ENCODE peak calls at places on chromosome 16, in nine cellular contexts. Z is HCT116, X is HFFc6, B is AG09309, A is AG10803, R is PC-3, H is osteocyte, F is AG04450, P is CD14-positive monocyte. J is an unnamed sample.

GRCh38 chr16:13912891-13913290 is 7.1 kb upstream of the ERCC4 start:
- DNase-seq in Z (no peak), X (no peak), B (no peak), A (no peak), R (no peak), H (no peak), F (no peak), P (no peak), J (no peak)

GRCh38 chr16:29198731-29199521 is 207.6 kb downstream of the NPIPB11 start:
- DNase-seq in Z (no peak), X (no peak), B (no peak), A (no peak), R (no peak), H (peak), F (no peak), P (no peak), J (no peak)

GRCh38 chr16:75304521-75305363 is 53.3 kb upstream of the BCAR1 start:
- DNase-seq in Z (peak), X (peak), B (peak), A (peak), R (peak), H (no peak), F (no peak), P (no peak), J (no peak)

GRCh38 chr16:30000768-30001631 is 5.0 kb downstream of the INO80E start:
- DNase-seq in Z (no peak), X (no peak), B (no peak), A (no peak), R (no peak), H (no peak), F (no peak), P (no peak), J (no peak)

GRCh38 chr16:56910654-56911539 is 21.0 kb upstream of the HERPUD1 start:
- DNase-seq in Z (no peak), X (peak), B (peak), A (peak), R (peak), H (no peak), F (peak), P (peak), J (no peak)

GRCh38 chr16:75296606-75297005 is 45.2 kb upstream of the BCAR1 start:
- DNase-seq in Z (no peak), X (peak), B (no peak), A (peak), R (no peak), H (no peak), F (no peak), P (no peak), J (no peak)

GRCh38 chr16:27852681-27853080 is 210.8 kb downstream of the GSG1L start:
- DNase-seq in Z (no peak), X (no peak), B (no peak), A (no peak), R (no peak), H (no peak), F (no peak), P (no peak), J (no peak)

GRCh38 chr16:31785126-31785525 is 88.5 kb upstream of the ZNF267 start:
- DNase-seq in Z (no peak), X (no peak), B (no peak), A (no peak), R (no peak), H (no peak), F (no peak), P (no peak), J (no peak)

DNA sequence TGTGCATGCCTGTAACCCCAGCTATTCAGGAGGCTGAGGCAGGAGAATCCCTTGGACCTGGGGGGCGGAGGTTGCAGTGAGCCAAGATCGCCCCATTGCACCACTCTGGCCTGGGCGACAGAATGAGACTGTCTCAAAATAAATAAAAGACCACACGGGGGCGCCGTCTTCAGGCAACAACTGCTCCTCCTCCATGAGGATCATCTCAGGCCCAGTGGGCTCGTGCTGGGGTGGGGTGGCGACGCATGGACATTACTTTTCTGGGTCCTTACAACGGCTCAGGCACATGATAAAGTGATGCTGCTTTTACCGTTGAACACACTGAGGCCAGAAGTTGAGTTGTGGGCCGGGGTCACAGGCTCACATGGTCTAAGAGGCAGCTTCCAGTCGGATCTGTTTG is 56.2 kb downstream of the PRMT7 start:
- DNase-seq in Z (peak), X (peak), B (no peak), A (peak), R (peak), H (no peak), F (no peak), P (no peak), J (peak)
- TF ChIP-seq CTCF in Z (peak), X (peak), B (peak), A (peak), R (peak), H (peak), F (peak), P (peak), J (peak)

GRCh38 chr16:55501549-55502322 is 7.1 kb upstream of the LPCAT2 start:
- DNase-seq in Z (no peak), X (no peak), B (no peak), A (no peak), R (peak), H (no peak), F (no peak), P (no peak), J (no peak)
- TF ChIP-seq CTCF in Z (peak), X (peak), B (peak), A (peak), R (peak), H (peak), F (peak), P (peak), J (no peak)

DNA sequence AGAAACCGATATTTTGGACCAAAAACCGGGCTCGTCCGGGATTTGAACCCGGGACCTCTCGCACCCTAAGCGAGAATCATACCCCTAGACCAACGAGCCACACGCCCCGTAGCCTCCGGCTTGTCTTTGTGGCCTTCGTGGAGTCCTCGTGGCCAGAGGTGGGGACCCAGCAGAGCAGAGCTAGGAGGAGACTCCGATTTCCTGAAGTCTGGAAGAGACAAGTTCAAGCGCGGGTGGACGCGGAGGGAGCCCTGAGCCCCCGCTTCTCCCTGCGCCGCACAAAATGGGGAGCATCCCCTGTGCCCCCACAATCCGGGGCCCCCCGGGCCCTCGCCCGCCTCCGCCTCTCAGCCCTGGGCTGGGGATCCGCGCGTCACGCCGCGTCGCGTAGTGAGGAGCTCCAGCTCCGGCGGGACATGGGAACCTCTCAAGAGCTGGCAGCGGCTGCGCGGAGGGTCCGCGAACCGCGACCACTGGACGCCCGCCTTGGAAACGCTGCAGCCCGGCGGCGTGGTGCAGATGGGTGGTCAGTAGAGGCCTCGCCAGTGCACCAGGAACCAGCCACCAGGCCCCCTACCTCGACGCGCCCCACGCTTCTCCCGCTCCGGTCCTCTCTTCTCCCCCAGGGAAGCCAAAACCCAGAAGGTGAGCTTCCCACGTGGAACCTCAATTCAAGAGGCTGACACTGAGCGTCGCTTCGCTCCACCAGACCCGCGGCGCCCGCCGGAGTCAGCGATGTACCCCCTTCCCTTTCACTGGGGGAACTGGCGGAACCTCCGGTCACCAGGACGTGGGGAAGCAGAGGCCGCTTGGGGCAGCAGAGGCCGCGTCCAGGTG is 5.2 kb upstream of the OR1F1 start:
- DNase-seq in Z (no peak), X (peak), B (no peak), A (peak), R (peak), H (no peak), F (no peak), P (no peak), J (no peak)
- TF ChIP-seq CTCF in Z (no peak), X (peak), B (peak), A (peak), R (no peak), H (peak), F (peak), P (peak), J (no peak)

GRCh38 chr16:70254095-70254964 is 2.6 kb upstream of the EXOSC6 start:
- DNase-seq in Z (no peak), X (no peak), B (no peak), A (no peak), R (no peak), H (peak), F (no peak), P (no peak), J (no peak)
- TF ChIP-seq CTCF in Z (no peak), X (peak), B (no peak), A (no peak), R (peak), H (peak), F (no peak), P (peak), J (no peak)

GRCh38 chr16:72859581-72859980 is 188.3 kb downstream of the ZFHX3 start:
- DNase-seq in Z (no peak), X (no peak), B (no peak), A (no peak), R (no peak), H (no peak), F (no peak), P (no peak), J (no peak)

GRCh38 chr16:72854537-72854936 is 193.4 kb downstream of the ZFHX3 start:
- DNase-seq in Z (no peak), X (no peak), B (no peak), A (no peak), R (no peak), H (no peak), F (no peak), P (no peak), J (no peak)

GRCh38 chr16:72857841-72858594 is 189.9 kb downstream of the ZFHX3 start:
- DNase-seq in Z (no peak), X (no peak), B (no peak), A (no peak), R (no peak), H (no peak), F (no peak), P (no peak), J (no peak)

GRCh38 chr16:72858611-72859493 is 189.1 kb downstream of the ZFHX3 start:
- DNase-seq in Z (no peak), X (no peak), B (no peak), A (no peak), R (no peak), H (no peak), F (no peak), P (no peak), J (no peak)

GRCh38 chr16:72856797-72857196 is 191.1 kb downstream of the ZFHX3 start:
- DNase-seq in Z (no peak), X (no peak), B (no peak), A (no peak), R (peak), H (no peak), F (no peak), P (no peak), J (no peak)
- TF ChIP-seq CTCF in Z (peak), X (peak), B (peak), A (peak), R (peak), H (peak), F (peak), P (peak), J (peak)

DNA sequence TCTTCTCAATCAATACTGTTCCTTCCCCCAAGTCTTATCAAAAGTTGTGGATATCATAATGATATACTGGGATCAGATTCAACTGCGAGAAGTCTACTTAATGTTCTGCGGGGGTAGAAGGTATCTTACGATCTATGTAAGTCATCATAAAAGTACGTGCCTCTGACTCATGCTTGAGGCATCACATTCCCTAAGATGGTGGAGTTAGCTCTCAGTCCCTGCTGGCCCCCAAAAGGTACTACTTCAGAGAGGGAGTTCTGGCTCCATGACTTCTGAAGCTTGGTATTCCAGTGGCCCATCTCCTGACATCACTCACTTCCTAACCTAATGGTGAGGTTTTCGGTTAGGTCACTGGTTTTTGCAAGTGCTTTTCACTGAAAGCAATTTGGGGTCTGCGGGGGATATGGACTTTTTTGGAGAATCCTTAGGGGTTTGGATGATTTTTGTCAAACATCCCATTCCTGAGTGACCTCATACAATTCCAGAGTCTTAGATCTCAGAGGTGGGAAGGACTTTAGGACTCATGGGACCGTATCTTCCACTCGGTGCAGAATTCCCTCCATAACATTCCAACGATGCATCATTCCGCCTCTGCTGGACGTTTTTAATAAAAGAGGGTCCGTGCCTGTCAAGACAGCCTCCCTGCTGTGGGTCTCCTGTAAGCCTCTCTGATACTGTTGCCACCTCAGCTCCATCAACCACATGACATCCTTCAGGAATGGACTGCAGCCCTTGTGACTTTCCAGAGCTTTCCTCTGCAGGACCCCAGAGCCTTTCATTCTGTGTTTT is 74.3 kb downstream of the DYNLRB2 start:
- DNase-seq in Z (peak), X (peak), B (peak), A (peak), R (peak), H (no peak), F (peak), P (no peak), J (no peak)
- TF ChIP-seq CTCF in Z (no peak), X (peak), B (no peak), A (peak), R (no peak), H (no peak), F (peak), P (no peak), J (no peak)

J was measured in D721Med.